ENCODE peak calls at places on chromosomes 2 and 18, in eight cellular contexts. One of them, this sample, is unnamed.

GRCh38 chr2:6917761-6918421 is 679 bp downstream of the RNF144A start:
- DNase-seq in IMR-90: no peak
- DNase-seq in colonic mucosa: peak
- DNase-seq in fibroblast of lung: no peak
- DNase-seq in neural progenitor cell: peak
- DNase-seq in HepG2: no peak
- DNase-seq in astrocyte: no peak
- DNase-seq in endothelial cell of umbilical vein: no peak
- DNase-seq in this sample: peak

GRCh38 chr18:43422483-43422882 is 145.2 kb upstream of the SYT4 start:
- DNase-seq in IMR-90: no peak
- DNase-seq in colonic mucosa: no peak
- DNase-seq in fibroblast of lung: peak
- DNase-seq in neural progenitor cell: peak
- DNase-seq in HepG2: no peak
- DNase-seq in astrocyte: peak
- DNase-seq in endothelial cell of umbilical vein: no peak
- DNase-seq in this sample: peak

GRCh38 chr2:234003972-234004617 is 46.4 kb upstream of the SPP2 start:
- DNase-seq in IMR-90: peak
- DNase-seq in colonic mucosa: no peak
- DNase-seq in fibroblast of lung: peak
- DNase-seq in neural progenitor cell: no peak
- DNase-seq in HepG2: no peak
- DNase-seq in astrocyte: peak
- DNase-seq in endothelial cell of umbilical vein: peak
- DNase-seq in this sample: peak

GRCh38 chr2:140910683-140911082 is 1220.1 kb downstream of the LRP1B start:
- DNase-seq in IMR-90: no peak
- DNase-seq in colonic mucosa: no peak
- DNase-seq in fibroblast of lung: no peak
- DNase-seq in neural progenitor cell: no peak
- DNase-seq in HepG2: no peak
- DNase-seq in astrocyte: no peak
- DNase-seq in endothelial cell of umbilical vein: no peak
- DNase-seq in this sample: no peak

GRCh38 chr2:96788393-96789244 is 27.4 kb upstream of the CNNM3 start:
- DNase-seq in IMR-90: peak
- DNase-seq in colonic mucosa: peak
- DNase-seq in fibroblast of lung: peak
- DNase-seq in neural progenitor cell: no peak
- DNase-seq in HepG2: no peak
- DNase-seq in astrocyte: peak
- DNase-seq in endothelial cell of umbilical vein: no peak
- DNase-seq in this sample: no peak

GRCh38 chr2:45276914-45277313 is 267.7 kb upstream of the SIX2 start:
- DNase-seq in IMR-90: no peak
- DNase-seq in colonic mucosa: no peak
- DNase-seq in fibroblast of lung: peak
- DNase-seq in neural progenitor cell: no peak
- DNase-seq in HepG2: peak
- DNase-seq in astrocyte: peak
- DNase-seq in endothelial cell of umbilical vein: peak
- DNase-seq in this sample: no peak

GRCh38 chr18:75410611-75411010 is 16.9 kb downstream of the SMIM21 start:
- DNase-seq in IMR-90: no peak
- DNase-seq in colonic mucosa: no peak
- DNase-seq in fibroblast of lung: no peak
- DNase-seq in neural progenitor cell: no peak
- DNase-seq in HepG2: no peak
- DNase-seq in astrocyte: no peak
- DNase-seq in endothelial cell of umbilical vein: no peak
- DNase-seq in this sample: no peak

GRCh38 chr18:7568426-7568825 is 1.3 kb downstream of the PTPRM start:
- DNase-seq in IMR-90: peak
- DNase-seq in colonic mucosa: peak
- DNase-seq in fibroblast of lung: peak
- DNase-seq in neural progenitor cell: peak
- DNase-seq in HepG2: peak
- DNase-seq in astrocyte: peak
- DNase-seq in endothelial cell of umbilical vein: peak
- DNase-seq in this sample: no peak

GRCh38 chr18:79630266-79631095 is 49.1 kb upstream of the CTDP1 start:
- DNase-seq in IMR-90: no peak
- DNase-seq in colonic mucosa: no peak
- DNase-seq in fibroblast of lung: peak
- DNase-seq in neural progenitor cell: no peak
- DNase-seq in HepG2: no peak
- DNase-seq in astrocyte: no peak
- DNase-seq in endothelial cell of umbilical vein: no peak
- DNase-seq in this sample: no peak

GRCh38 chr2:167484875-167485274 is 596.6 kb downstream of the XIRP2 start:
- DNase-seq in IMR-90: no peak
- DNase-seq in colonic mucosa: no peak
- DNase-seq in fibroblast of lung: no peak
- DNase-seq in neural progenitor cell: no peak
- DNase-seq in HepG2: no peak
- DNase-seq in astrocyte: no peak
- DNase-seq in endothelial cell of umbilical vein: no peak
- DNase-seq in this sample: no peak

GRCh38 chr18:57122906-57123510 is 23.9 kb upstream of the BOD1L2 start:
- DNase-seq in IMR-90: no peak
- DNase-seq in colonic mucosa: no peak
- DNase-seq in fibroblast of lung: no peak
- DNase-seq in neural progenitor cell: no peak
- DNase-seq in HepG2: no peak
- DNase-seq in astrocyte: no peak
- DNase-seq in endothelial cell of umbilical vein: no peak
- DNase-seq in this sample: peak

GRCh38 chr2:27303093-27304025 is 4.9 kb downstream of the UCN start:
- DNase-seq in IMR-90: peak
- DNase-seq in colonic mucosa: peak
- DNase-seq in fibroblast of lung: peak
- DNase-seq in neural progenitor cell: peak
- DNase-seq in HepG2: peak
- DNase-seq in astrocyte: peak
- DNase-seq in endothelial cell of umbilical vein: peak
- DNase-seq in this sample: peak

GRCh38 chr2:172427990-172428840 is 829 bp downstream of the ITGA6 start:
- DNase-seq in IMR-90: no peak
- DNase-seq in colonic mucosa: peak
- DNase-seq in fibroblast of lung: peak
- DNase-seq in neural progenitor cell: peak
- DNase-seq in HepG2: peak
- DNase-seq in astrocyte: no peak
- DNase-seq in endothelial cell of umbilical vein: peak
- DNase-seq in this sample: peak

GRCh38 chr2:170022692-170023091 is 155.3 kb upstream of the MYO3B start:
- DNase-seq in IMR-90: peak
- DNase-seq in colonic mucosa: no peak
- DNase-seq in fibroblast of lung: peak
- DNase-seq in neural progenitor cell: no peak
- DNase-seq in HepG2: no peak
- DNase-seq in astrocyte: peak
- DNase-seq in endothelial cell of umbilical vein: no peak
- DNase-seq in this sample: no peak

GRCh38 chr18:59751186-59751585 is 54.0 kb upstream of the CCBE1 start:
- DNase-seq in IMR-90: no peak
- DNase-seq in colonic mucosa: no peak
- DNase-seq in fibroblast of lung: no peak
- DNase-seq in neural progenitor cell: no peak
- DNase-seq in HepG2: no peak
- DNase-seq in astrocyte: no peak
- DNase-seq in endothelial cell of umbilical vein: no peak
- DNase-seq in this sample: no peak

GRCh38 chr2:72367530-72368225 is 220.0 kb upstream of the CYP26B1 start:
- DNase-seq in IMR-90: peak
- DNase-seq in colonic mucosa: peak
- DNase-seq in fibroblast of lung: peak
- DNase-seq in neural progenitor cell: peak
- DNase-seq in HepG2: peak
- DNase-seq in astrocyte: peak
- DNase-seq in endothelial cell of umbilical vein: peak
- DNase-seq in this sample: peak

GRCh38 chr18:74303306-74303705 is 11.5 kb upstream of the CYB5A start:
- DNase-seq in IMR-90: no peak
- DNase-seq in colonic mucosa: no peak
- DNase-seq in fibroblast of lung: no peak
- DNase-seq in neural progenitor cell: no peak
- DNase-seq in HepG2: no peak
- DNase-seq in astrocyte: no peak
- DNase-seq in endothelial cell of umbilical vein: no peak
- DNase-seq in this sample: no peak
- H3K4me3 ChIP-seq in IMR-90: no peak
- H3K4me3 ChIP-seq in colonic mucosa: no peak
- H3K4me3 ChIP-seq in fibroblast of lung: no peak
- H3K4me3 ChIP-seq in neural progenitor cell: no peak
- H3K4me3 ChIP-seq in HepG2: no peak
- H3K4me3 ChIP-seq in astrocyte: no peak
- H3K4me3 ChIP-seq in endothelial cell of umbilical vein: no peak
- H3K4me3 ChIP-seq in this sample: no peak

GRCh38 chr2:236336575-236337464 is 72.6 kb upstream of the ASB18 start:
- DNase-seq in IMR-90: no peak
- DNase-seq in colonic mucosa: no peak
- DNase-seq in fibroblast of lung: no peak
- DNase-seq in neural progenitor cell: no peak
- DNase-seq in HepG2: no peak
- DNase-seq in astrocyte: no peak
- DNase-seq in endothelial cell of umbilical vein: no peak
- DNase-seq in this sample: no peak

GRCh38 chr2:236337465-236338325 is 73.5 kb upstream of the ASB18 start:
- DNase-seq in IMR-90: no peak
- DNase-seq in colonic mucosa: no peak
- DNase-seq in fibroblast of lung: no peak
- DNase-seq in neural progenitor cell: no peak
- DNase-seq in HepG2: no peak
- DNase-seq in astrocyte: no peak
- DNase-seq in endothelial cell of umbilical vein: no peak
- DNase-seq in this sample: no peak

GRCh38 chr2:236341066-236341465 is 76.9 kb upstream of the ASB18 start:
- DNase-seq in IMR-90: no peak
- DNase-seq in colonic mucosa: no peak
- DNase-seq in fibroblast of lung: peak
- DNase-seq in neural progenitor cell: no peak
- DNase-seq in HepG2: no peak
- DNase-seq in astrocyte: peak
- DNase-seq in endothelial cell of umbilical vein: no peak
- DNase-seq in this sample: no peak

GRCh38 chr2:236340251-236340650 is 76.0 kb upstream of the ASB18 start:
- DNase-seq in IMR-90: no peak
- DNase-seq in colonic mucosa: no peak
- DNase-seq in fibroblast of lung: no peak
- DNase-seq in neural progenitor cell: no peak
- DNase-seq in HepG2: no peak
- DNase-seq in astrocyte: no peak
- DNase-seq in endothelial cell of umbilical vein: no peak
- DNase-seq in this sample: no peak

DNA sequence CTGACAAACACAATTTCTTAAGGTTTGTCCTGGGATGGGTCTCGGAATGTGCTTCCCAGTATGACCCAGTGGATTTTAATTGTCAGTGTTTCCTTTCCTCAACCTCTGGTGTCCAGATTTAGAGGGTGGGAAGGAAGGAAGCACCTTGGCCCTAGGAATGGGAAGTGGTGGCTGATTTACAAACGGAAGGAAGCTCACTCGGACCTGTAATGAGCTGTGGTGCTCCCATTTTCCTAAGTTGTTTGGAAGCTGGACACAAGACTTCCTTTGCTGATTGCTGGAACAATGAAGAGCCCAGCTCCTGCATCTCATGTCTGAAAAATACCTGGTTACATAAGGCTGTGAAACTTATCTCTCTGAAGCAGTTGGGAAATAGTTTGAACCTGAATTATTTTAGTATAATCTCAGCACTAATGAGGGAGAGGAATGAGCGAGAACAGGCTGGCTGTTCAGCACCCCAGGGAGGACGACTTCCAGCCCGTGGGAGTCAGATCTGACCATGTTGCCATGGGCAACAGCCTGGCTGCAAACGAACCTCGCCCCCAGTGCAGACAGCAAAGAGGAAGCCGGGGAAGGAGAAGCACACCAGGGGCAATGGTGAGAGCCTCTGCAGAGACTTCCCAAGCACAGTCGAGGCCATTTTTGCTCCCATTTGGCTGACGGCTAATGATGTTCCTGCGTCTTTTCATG is 74.4 kb upstream of the ASB18 start:
- DNase-seq in IMR-90: no peak
- DNase-seq in colonic mucosa: no peak
- DNase-seq in fibroblast of lung: peak
- DNase-seq in neural progenitor cell: peak
- DNase-seq in HepG2: no peak
- DNase-seq in astrocyte: peak
- DNase-seq in endothelial cell of umbilical vein: peak
- DNase-seq in this sample: peak
- H3K9ac ChIP-seq in IMR-90: no peak
- H3K9ac ChIP-seq in colonic mucosa: no peak
- H3K9ac ChIP-seq in fibroblast of lung: no peak
- H3K9ac ChIP-seq in neural progenitor cell: no peak
- H3K9ac ChIP-seq in HepG2: no peak
- H3K9ac ChIP-seq in astrocyte: no peak
- H3K9ac ChIP-seq in endothelial cell of umbilical vein: no peak
- H3K9ac ChIP-seq in this sample: no peak

DNA sequence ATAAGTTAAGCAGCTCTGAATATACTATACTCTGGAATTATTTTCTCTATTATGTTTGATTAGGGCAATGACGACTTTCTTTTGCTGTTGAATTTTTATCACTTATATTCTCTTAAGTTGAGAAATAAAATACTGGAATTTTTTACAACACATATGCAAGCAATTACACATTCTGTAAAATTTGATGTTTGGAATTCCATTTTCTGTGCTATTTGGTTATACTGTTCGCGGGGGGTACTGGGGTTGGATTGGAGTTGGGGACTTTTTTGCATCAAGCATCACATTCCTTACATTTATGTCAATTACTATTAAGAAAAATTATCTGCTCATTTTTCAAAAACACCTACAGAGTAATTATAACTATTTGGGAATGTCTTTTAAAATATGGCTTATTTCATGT is 2.1 kb downstream of the COL5A2 start:
- DNase-seq in IMR-90: no peak
- DNase-seq in colonic mucosa: no peak
- DNase-seq in fibroblast of lung: no peak
- DNase-seq in neural progenitor cell: no peak
- DNase-seq in HepG2: no peak
- DNase-seq in astrocyte: no peak
- DNase-seq in endothelial cell of umbilical vein: no peak
- DNase-seq in this sample: no peak
- H3K4me3 ChIP-seq in IMR-90: peak
- H3K4me3 ChIP-seq in colonic mucosa: no peak
- H3K4me3 ChIP-seq in fibroblast of lung: peak
- H3K4me3 ChIP-seq in neural progenitor cell: no peak
- H3K4me3 ChIP-seq in HepG2: no peak
- H3K4me3 ChIP-seq in astrocyte: peak
- H3K4me3 ChIP-seq in endothelial cell of umbilical vein: peak
- H3K4me3 ChIP-seq in this sample: peak

DNA sequence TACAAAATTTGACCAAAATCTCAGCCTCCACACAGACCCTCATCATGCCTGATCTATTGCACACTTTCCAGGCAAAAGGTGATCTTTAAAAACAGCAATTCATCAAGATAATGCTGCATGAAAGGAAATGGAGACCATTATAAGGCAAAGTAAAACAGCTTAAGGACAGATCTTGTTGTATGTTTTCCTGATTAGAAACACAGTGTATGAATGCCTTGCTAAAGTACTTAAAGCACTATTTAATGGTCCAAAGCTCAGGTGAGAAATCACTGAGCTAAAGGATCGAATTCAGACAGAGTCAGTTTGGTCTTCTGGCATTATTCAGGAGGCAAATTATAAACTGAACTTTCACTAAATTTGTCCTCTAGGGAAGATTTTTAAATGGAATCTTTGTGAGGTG is 18.7 kb upstream of the FTCDNL1 start:
- DNase-seq in IMR-90: no peak
- DNase-seq in colonic mucosa: no peak
- DNase-seq in fibroblast of lung: no peak
- DNase-seq in neural progenitor cell: no peak
- DNase-seq in HepG2: no peak
- DNase-seq in astrocyte: no peak
- DNase-seq in endothelial cell of umbilical vein: no peak
- DNase-seq in this sample: no peak
- H3K9ac ChIP-seq in IMR-90: no peak
- H3K9ac ChIP-seq in colonic mucosa: no peak
- H3K9ac ChIP-seq in fibroblast of lung: no peak
- H3K9ac ChIP-seq in neural progenitor cell: no peak
- H3K9ac ChIP-seq in HepG2: no peak
- H3K9ac ChIP-seq in astrocyte: no peak
- H3K9ac ChIP-seq in endothelial cell of umbilical vein: no peak
- H3K9ac ChIP-seq in this sample: no peak